ENCODE peak calls at places on chromosome 15, in nine cellular contexts. E, P, B, G, T, R, K, N and V are unnamed samples.

GRCh38 chr15:89211678-89212170 is 9.7 kb downstream of the RLBP1 start:
- DNase-seq in E (no peak), P (no peak), B (no peak), G (no peak), T (no peak), R (no peak), K (no peak), N (no peak), V (no peak)

GRCh38 chr15:31280037-31280830 is 46.4 kb upstream of the KLF13 start:
- DNase-seq in E (no peak), P (no peak), B (no peak), G (peak; percentile 13), T (no peak), R (no peak), K (no peak), N (no peak), V (no peak)

GRCh38 chr15:84057714-84058331 is 177.8 kb upstream of the GOLGA6L4 start:
- DNase-seq in E (no peak), P (no peak), B (no peak), G (no peak), T (no peak), R (no peak), K (no peak), N (no peak), V (no peak)

GRCh38 chr15:99015677-99016568 is 8.3 kb upstream of the PGPEP1L start:
- DNase-seq in E (no peak), P (peak; percentile 42), B (no peak), G (no peak), T (no peak), R (no peak), K (no peak), N (no peak), V (no peak)

GRCh38 chr15:27043770-27044169 is 72.8 kb downstream of the GABRG3 start:
- DNase-seq in E (no peak), P (no peak), B (no peak), G (no peak), T (no peak), R (no peak), K (peak; percentile 52), N (no peak), V (no peak)

GRCh38 chr15:62254137-62254934 is 89.3 kb upstream of the C2CD4B start:
- DNase-seq in E (peak; percentile 51), P (peak; percentile 59), B (peak; percentile 69), G (peak; percentile 21), T (peak; percentile 43), R (peak; percentile 20), K (peak; percentile 70), N (peak; percentile 15), V (peak; percentile 96)

GRCh38 chr15:56342653-56343052 is 22.6 kb upstream of the TEX9 start:
- DNase-seq in E (no peak), P (no peak), B (no peak), G (no peak), T (no peak), R (no peak), K (no peak), N (no peak), V (no peak)

GRCh38 chr15:77160562-77161481 is 89.9 kb upstream of the TSPAN3 start:
- DNase-seq in E (no peak), P (no peak), B (no peak), G (peak; percentile 26), T (no peak), R (no peak), K (no peak), N (no peak), V (no peak)

GRCh38 chr15:98525625-98526024 is 122.7 kb upstream of the IGF1R start:
- DNase-seq in E (no peak), P (no peak), B (no peak), G (no peak), T (no peak), R (no peak), K (no peak), N (no peak), V (no peak)

GRCh38 chr15:52787549-52788098 is 2.5 kb downstream of the ONECUT1 start:
- DNase-seq in E (no peak), P (no peak), B (no peak), G (no peak), T (no peak), R (no peak), K (no peak), N (no peak), V (no peak)